ENCODE peak calls at places on chromosomes 12 and 14, in five cellular contexts. O is sigmoid colon, U is ovary, V is suprapubic skin, N is stomach. L is an unnamed sample. For H3K4me1, the result is how much of the 10 kb centered on the place peaks cover.

GRCh38 chr14:102891556-102891955 is 30.9 kb upstream of the AMN start:
- DNase-seq in U (no peak), V (no peak), O (no peak), N (no peak), L (no peak)

GRCh38 chr14:78519863-78520262 is 349.7 kb downstream of the NRXN3 start:
- DNase-seq in N (no peak), V (no peak), O (no peak), U (no peak), L (peak)

GRCh38 chr14:78448483-78449094 is 278.4 kb downstream of the NRXN3 start:
- DNase-seq in V (no peak), U (no peak), O (no peak), N (peak), L (peak)

GRCh38 chr12:94149781-94150482 is 1.6 kb downstream of the PLXNC1 start:
- DNase-seq in U (peak), O (peak), N (peak), V (peak), L (peak)

GRCh38 chr12:83042441-83043215 is 355.9 kb downstream of the TMTC2 start:
- DNase-seq in O (peak), N (no peak), U (no peak), V (no peak), L (no peak)

GRCh38 chr14:83825836-83826235 is 1704.1 kb upstream of the FLRT2 start:
- DNase-seq in O (no peak), N (no peak), V (no peak), U (no peak), L (no peak)

GRCh38 chr14:50607181-50607580 is 47.2 kb downstream of the ATL1 start:
- DNase-seq in O (no peak), U (no peak), N (no peak), V (no peak), L (no peak)

GRCh38 chr12:62044450-62044849 is 215.8 kb upstream of the USP15 start:
- DNase-seq in V (no peak), U (no peak), N (no peak), O (no peak), L (no peak)

GRCh38 chr12:66693901-66694513 is 15.1 kb upstream of the GRIP1 start:
- DNase-seq in V (no peak), U (no peak), N (no peak), O (no peak), L (no peak)

GRCh38 chr14:20986811-20987210 is 3.0 kb upstream of the METTL17 start:
- DNase-seq in N (no peak), V (no peak), U (no peak), O (no peak), L (no peak)

GRCh38 chr12:77049767-77050353 is 15.5 kb downstream of the E2F7 start:
- DNase-seq in U (no peak), O (no peak), N (no peak), V (no peak), L (no peak)

GRCh38 chr12:109675411-109675810 is 38.2 kb upstream of the FAM222A start:
- DNase-seq in N (no peak), U (no peak), O (no peak), V (no peak), L (no peak)

GRCh38 chr14:76705214-76705613 is 56.1 kb upstream of the VASH1 start:
- DNase-seq in U (no peak), V (no peak), N (no peak), O (no peak), L (no peak)

GRCh38 chr14:102949062-102949800 is 26.8 kb downstream of the AMN start:
- DNase-seq in V (peak), U (no peak), O (no peak), N (no peak), L (peak)

GRCh38 chr12:51323317-51323960 is 535 bp downstream of the BIN2 start:
- DNase-seq in V (no peak), U (no peak), O (no peak), N (no peak), L (peak)

GRCh38 chr14:70567791-70568190 is 32.7 kb downstream of the MED6 start:
- DNase-seq in U (no peak), V (no peak), N (no peak), O (no peak), L (no peak)

GRCh38 chr12:5395443-5396401 is 36.2 kb upstream of the NTF3 start:
- DNase-seq in V (no peak), O (no peak), U (no peak), N (peak), L (no peak)

GRCh38 chr14:44979740-44980346 is 17.9 kb downstream of the TOGARAM1 start:
- DNase-seq in V (no peak), O (peak), U (no peak), N (peak), L (no peak)

GRCh38 chr14:88667555-88668273 is 104.9 kb downstream of the ZC3H14 start:
- DNase-seq in N (peak), V (no peak), O (peak), U (peak), L (peak)

GRCh38 chr14:61341275-61342210 is 20.2 kb downstream of the PRKCH start:
- DNase-seq in U (no peak), N (no peak), V (no peak), O (no peak), L (no peak)

GRCh38 chr14:93332032-93332852 is 594 bp downstream of the BTBD7 start:
- DNase-seq in O (peak), U (no peak), V (peak), N (peak), L (peak)

GRCh38 chr12:108786450-108786849 is 55.1 kb upstream of the CORO1C start:
- DNase-seq in O (no peak), U (no peak), V (no peak), N (no peak), L (no peak)

DNA sequence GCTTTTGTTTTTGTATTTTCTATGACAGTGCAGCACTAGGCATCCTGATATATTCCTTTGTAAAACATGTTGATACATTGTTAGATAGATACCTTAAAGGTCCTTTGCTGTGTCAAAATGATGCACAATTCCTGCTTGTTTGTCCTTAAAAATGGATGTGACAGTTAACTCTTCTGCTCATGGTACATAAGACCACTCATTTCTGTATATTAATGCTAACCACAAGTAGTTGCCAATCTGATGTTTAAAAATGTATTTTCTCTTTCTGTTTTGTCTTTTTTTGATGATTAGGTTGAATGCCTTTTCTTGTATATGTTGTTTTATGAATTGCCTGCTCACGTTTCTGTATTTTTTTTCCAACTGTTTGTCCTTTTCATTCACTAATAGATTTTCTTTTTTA is 35.1 kb downstream of the ATF7IP start:
- DNase-seq in N (no peak), U (no peak), O (no peak), V (no peak), L (no peak)
- TF ChIP-seq CTCF in N (no peak), U (no peak), O (no peak), V (no peak), L (no peak)

DNA sequence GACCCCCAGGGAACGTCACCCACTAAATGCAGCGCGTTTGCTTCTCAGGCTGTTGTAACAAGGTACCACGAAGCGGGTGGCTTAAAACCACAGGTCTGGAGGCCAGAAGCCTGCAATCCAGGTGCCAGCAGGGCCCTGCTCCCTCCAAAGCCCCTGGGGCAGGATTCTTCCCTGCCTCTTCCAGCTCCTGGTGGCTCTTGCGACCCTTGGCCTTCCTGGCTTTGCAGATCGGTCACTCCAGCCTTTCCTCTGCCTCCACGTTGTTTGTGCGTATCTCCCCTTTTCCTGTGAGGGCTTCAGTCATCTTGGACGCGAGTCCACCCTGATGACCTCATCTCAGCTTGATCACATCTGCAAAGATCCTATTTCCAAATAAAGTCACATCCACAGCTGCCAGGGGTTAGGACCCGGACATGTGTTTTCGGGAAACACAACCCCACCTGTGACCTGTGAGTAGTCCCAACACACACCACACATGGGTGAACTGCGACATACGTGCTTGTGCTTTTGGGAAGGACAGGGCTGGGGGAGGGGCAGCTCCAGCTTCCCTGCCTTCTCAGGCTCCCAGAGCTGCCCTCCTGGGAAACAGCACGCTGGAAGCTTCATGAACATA is 114.5 kb upstream of the NCOR2 start:
- DNase-seq in O (peak), N (no peak), V (no peak), U (no peak), L (no peak)
- TF ChIP-seq EP300 in O (peak), N (peak), V (no peak), U (no peak), L (no peak)

DNA sequence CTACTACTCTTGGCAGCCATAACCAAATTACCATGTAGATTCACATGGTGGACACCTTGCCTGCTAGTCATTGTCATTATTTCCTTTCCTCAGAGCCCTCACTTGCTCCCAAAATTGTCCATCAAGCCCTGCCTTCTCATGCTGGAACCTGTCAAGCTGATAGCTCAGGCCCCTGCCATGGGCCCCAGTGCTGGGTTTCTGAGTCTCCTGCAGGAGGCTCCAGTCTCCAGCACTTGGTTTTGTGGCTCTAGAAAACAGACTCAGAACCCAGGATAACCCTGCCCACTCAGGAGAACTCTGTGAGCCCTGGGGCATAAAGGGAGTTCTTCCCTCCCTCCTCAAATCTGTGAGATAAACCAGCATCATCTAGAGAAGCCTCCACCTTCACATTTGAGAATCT is 10.8 kb downstream of the KRT71 start:
- DNase-seq in O (no peak), V (no peak), U (no peak), N (no peak), L (no peak)
- H3K4me1 ChIP-seq in O (under half), V (under half), U (under half), N (under half), L (under half)

GRCh38 chr14:33406766-33407165 is 468.1 kb downstream of the NPAS3 start:
- DNase-seq in V (no peak), N (no peak), U (no peak), O (no peak), L (no peak)
- TF ChIP-seq CTCF in V (no peak), N (no peak), U (no peak), O (no peak), L (no peak)

GRCh38 chr12:57240069-57240921 is 10.7 kb downstream of the STAC3 start:
- DNase-seq in U (no peak), O (peak), N (peak), V (peak), L (peak)
- TF ChIP-seq EP300 in U (no peak), O (no peak), N (no peak), V (no peak), L (no peak)

DNA sequence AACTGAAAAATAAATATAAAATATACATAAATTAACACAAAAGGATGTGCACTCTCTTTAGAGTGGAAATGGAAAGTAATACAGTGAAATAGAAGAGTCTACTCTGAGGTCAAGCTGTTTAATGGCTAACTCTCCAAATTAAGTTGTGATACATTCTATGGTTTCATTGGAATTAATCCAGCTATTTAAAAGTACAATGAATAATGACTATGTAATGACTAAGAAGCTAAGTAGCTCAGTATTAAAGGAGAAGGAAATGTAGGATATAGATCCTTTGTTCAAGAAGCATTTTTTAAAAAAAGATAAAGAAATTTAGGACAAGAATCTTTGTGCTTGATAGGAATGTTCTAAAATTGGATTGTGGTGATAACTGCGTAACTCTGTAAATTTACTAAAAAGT is 85.3 kb downstream of the LRP6 start:
- DNase-seq in N (no peak), V (no peak), U (no peak), O (no peak), L (no peak)
- H3K4me1 ChIP-seq in N (under half), V (under half), U (under half), O (under half), L (under half)

DNA sequence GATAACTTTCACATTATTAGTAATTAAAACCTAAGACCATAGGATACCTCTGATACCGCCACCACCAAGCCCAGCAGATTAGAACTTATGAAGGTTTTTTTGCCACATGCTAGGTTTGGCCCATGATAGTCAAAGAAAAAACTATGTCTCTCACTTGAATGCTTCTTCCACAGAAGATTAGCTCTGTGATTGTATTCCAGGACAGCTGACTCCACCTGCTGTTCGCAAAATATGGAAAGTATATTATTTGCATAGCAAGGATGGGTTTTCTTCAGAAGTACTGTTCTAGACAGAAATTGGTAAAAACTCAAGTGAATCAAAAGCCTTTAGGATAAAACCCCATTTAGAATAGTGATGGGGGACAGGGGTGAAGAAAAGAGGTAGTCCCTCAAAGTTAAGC is 42.2 kb downstream of the PPFIBP1 start:
- DNase-seq in V (no peak), U (no peak), N (no peak), O (no peak), L (no peak)
- TF ChIP-seq CTCF in V (no peak), U (no peak), N (no peak), O (no peak), L (no peak)

DNA sequence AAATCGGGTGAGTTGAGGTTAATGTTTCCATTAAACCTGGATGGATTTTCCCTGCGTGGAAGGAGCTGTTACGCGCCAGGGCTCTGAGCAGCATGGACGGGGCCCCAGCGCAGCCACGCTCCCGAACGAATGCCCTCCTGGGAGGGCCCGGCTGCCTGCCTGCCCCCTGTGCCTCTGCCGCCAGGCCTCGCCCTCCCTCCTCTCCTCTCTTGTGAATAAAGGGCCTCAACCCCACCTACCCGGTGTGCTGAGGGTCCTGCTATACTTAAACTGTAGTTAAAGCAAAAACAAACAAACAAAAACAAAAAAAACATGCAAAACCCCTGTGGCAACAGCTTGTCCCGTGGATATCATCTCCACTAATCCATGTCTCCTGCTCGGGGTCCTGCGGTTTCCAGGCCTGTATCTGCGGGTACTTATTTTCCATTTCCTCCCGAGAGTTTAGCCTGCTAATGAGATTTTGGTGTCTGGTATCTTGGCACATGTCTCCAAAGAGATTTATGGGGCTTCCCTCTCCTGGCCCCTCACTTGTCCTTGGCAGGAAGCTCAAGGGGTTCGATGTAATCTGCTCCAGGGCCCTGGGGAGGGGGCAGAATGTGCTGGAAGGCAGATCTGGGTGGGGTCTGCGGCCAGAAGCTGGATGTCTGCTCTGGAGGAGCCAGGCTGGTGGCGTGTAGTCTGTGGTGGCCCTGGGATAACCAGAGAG is 85.6 kb downstream of the KIF26A start:
- DNase-seq in U (no peak), O (no peak), V (no peak), N (no peak), L (peak)
- TF ChIP-seq EP300 in U (no peak), O (no peak), V (no peak), N (no peak), L (no peak)

GRCh38 chr12:12839003-12839395 is 25.9 kb downstream of the DDX47 start:
- DNase-seq in O (no peak), U (no peak), N (no peak), V (no peak), L (no peak)

GRCh38 chr12:12836571-12836970 is 23.4 kb downstream of the DDX47 start:
- DNase-seq in U (no peak), N (no peak), V (no peak), O (no peak), L (no peak)

GRCh38 chr12:12839886-12840285 is 26.7 kb downstream of the DDX47 start:
- DNase-seq in N (peak), V (no peak), O (no peak), U (no peak), L (peak)

GRCh38 chr12:12837025-12837872 is 24.1 kb downstream of the DDX47 start:
- DNase-seq in V (no peak), O (no peak), U (peak), N (peak), L (peak)

DNA sequence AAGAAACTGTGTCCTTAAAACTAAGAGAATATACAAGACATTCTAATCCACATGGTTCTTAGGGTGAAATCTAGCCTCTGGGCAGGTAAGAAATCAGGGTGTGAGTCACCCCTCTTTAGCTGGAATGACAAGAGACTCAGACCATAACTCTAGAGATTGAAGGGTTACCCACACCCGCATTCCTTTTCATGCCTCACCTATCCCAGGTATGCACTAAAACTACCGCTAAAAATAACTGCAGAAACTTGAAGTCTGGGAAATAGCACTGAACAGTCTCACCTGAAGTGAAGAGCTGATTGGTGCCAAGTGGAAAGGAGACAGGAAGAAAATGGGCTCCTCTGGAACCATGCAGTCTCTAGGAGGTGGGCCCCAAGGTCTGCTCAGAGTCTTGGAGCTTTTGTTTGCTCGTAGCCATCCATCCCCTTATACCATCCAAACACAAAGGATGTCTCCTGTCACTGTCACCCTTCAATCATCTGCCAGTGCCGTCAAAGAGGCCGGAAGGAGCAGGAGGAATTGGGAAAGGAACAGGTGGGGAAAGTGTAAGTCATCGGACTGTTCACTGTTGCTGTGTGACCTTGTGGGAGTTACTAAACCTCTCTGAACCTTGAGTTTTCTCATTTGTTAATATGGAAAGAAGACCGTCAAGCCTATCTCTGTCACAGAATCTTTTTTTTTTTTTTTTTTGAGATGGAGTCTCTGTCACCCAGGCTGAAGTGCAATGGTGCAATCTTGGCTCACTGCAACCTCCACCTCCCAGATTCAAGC is 22.4 kb downstream of the DDX47 start:
- DNase-seq in O (no peak), U (no peak), N (no peak), V (no peak), L (no peak)
- H3K4me1 ChIP-seq in O (under half), U (under half), N (under half), V (under half), L (under half)

GRCh38 chr14:22184157-22185025 is 404.6 kb downstream of the DAD1 start:
- DNase-seq in N (no peak), V (no peak), O (no peak), U (no peak), L (no peak)
- TF ChIP-seq CTCF in N (no peak), V (no peak), O (no peak), U (no peak), L (no peak)

L was measured in transverse colon.